ENCODE peak calls at places on chromosome 22, in ten cellular contexts. One of them, this sample, is unnamed.

GRCh38 chr22:47012589-47013365 is 250.3 kb downstream of the TBC1D22A start:
- DNase-seq in anterior cingulate cortex: no peak
- DNase-seq in Daoy: peak
- DNase-seq in substantia nigra: no peak
- DNase-seq in stromal cell of bone marrow: no peak
- DNase-seq in astrocyte of the spinal cord: peak
- DNase-seq in pulmonary artery endothelial cell: no peak
- DNase-seq in pons: no peak
- DNase-seq in kidney epithelial cell: peak
- DNase-seq in NCI-H1092: no peak
- DNase-seq in this sample: no peak

GRCh38 chr22:35819421-35819820 is 101.7 kb downstream of the APOL5 start:
- DNase-seq in anterior cingulate cortex: no peak
- DNase-seq in Daoy: no peak
- DNase-seq in substantia nigra: no peak
- DNase-seq in stromal cell of bone marrow: no peak
- DNase-seq in astrocyte of the spinal cord: no peak
- DNase-seq in pulmonary artery endothelial cell: no peak
- DNase-seq in pons: no peak
- DNase-seq in kidney epithelial cell: no peak
- DNase-seq in NCI-H1092: no peak
- DNase-seq in this sample: no peak

GRCh38 chr22:44741929-44742328 is 10.4 kb upstream of the ARHGAP8 start:
- DNase-seq in anterior cingulate cortex: no peak
- DNase-seq in Daoy: no peak
- DNase-seq in substantia nigra: no peak
- DNase-seq in stromal cell of bone marrow: no peak
- DNase-seq in astrocyte of the spinal cord: no peak
- DNase-seq in pulmonary artery endothelial cell: no peak
- DNase-seq in pons: no peak
- DNase-seq in kidney epithelial cell: no peak
- DNase-seq in NCI-H1092: no peak
- DNase-seq in this sample: no peak

GRCh38 chr22:36921309-36922096 is 8.1 kb downstream of the CSF2RB start:
- DNase-seq in anterior cingulate cortex: no peak
- DNase-seq in Daoy: no peak
- DNase-seq in substantia nigra: no peak
- DNase-seq in stromal cell of bone marrow: no peak
- DNase-seq in astrocyte of the spinal cord: no peak
- DNase-seq in pulmonary artery endothelial cell: no peak
- DNase-seq in pons: peak
- DNase-seq in kidney epithelial cell: no peak
- DNase-seq in NCI-H1092: no peak
- DNase-seq in this sample: no peak

GRCh38 chr22:47371263-47372090 is 609.0 kb downstream of the TBC1D22A start:
- DNase-seq in anterior cingulate cortex: no peak
- DNase-seq in Daoy: no peak
- DNase-seq in substantia nigra: no peak
- DNase-seq in stromal cell of bone marrow: no peak
- DNase-seq in astrocyte of the spinal cord: no peak
- DNase-seq in pulmonary artery endothelial cell: no peak
- DNase-seq in pons: no peak
- DNase-seq in kidney epithelial cell: no peak
- DNase-seq in NCI-H1092: no peak
- DNase-seq in this sample: no peak

GRCh38 chr22:44408227-44409192 is 89.5 kb downstream of the RTL6 start:
- DNase-seq in anterior cingulate cortex: no peak
- DNase-seq in Daoy: no peak
- DNase-seq in substantia nigra: no peak
- DNase-seq in stromal cell of bone marrow: no peak
- DNase-seq in astrocyte of the spinal cord: no peak
- DNase-seq in pulmonary artery endothelial cell: no peak
- DNase-seq in pons: no peak
- DNase-seq in kidney epithelial cell: no peak
- DNase-seq in NCI-H1092: no peak
- DNase-seq in this sample: no peak

GRCh38 chr22:50705851-50706351 is 32.1 kb upstream of the ACR start:
- DNase-seq in anterior cingulate cortex: no peak
- DNase-seq in Daoy: no peak
- DNase-seq in substantia nigra: no peak
- DNase-seq in stromal cell of bone marrow: no peak
- DNase-seq in astrocyte of the spinal cord: no peak
- DNase-seq in pulmonary artery endothelial cell: no peak
- DNase-seq in pons: no peak
- DNase-seq in kidney epithelial cell: no peak
- DNase-seq in NCI-H1092: no peak
- DNase-seq in this sample: no peak

GRCh38 chr22:17884951-17885350 is 110.7 kb upstream of the BID start:
- DNase-seq in anterior cingulate cortex: no peak
- DNase-seq in Daoy: no peak
- DNase-seq in substantia nigra: no peak
- DNase-seq in stromal cell of bone marrow: no peak
- DNase-seq in astrocyte of the spinal cord: no peak
- DNase-seq in pulmonary artery endothelial cell: no peak
- DNase-seq in pons: no peak
- DNase-seq in kidney epithelial cell: no peak
- DNase-seq in NCI-H1092: no peak
- DNase-seq in this sample: no peak

GRCh38 chr22:22851969-22852368 is 35.6 kb upstream of the IGLL5 start:
- DNase-seq in anterior cingulate cortex: no peak
- DNase-seq in Daoy: no peak
- DNase-seq in substantia nigra: no peak
- DNase-seq in stromal cell of bone marrow: no peak
- DNase-seq in astrocyte of the spinal cord: no peak
- DNase-seq in pulmonary artery endothelial cell: no peak
- DNase-seq in pons: no peak
- DNase-seq in kidney epithelial cell: no peak
- DNase-seq in NCI-H1092: no peak
- DNase-seq in this sample: no peak

GRCh38 chr22:49049691-49050090 is 778.0 kb downstream of the BRD1 start:
- DNase-seq in anterior cingulate cortex: no peak
- DNase-seq in Daoy: no peak
- DNase-seq in substantia nigra: no peak
- DNase-seq in stromal cell of bone marrow: no peak
- DNase-seq in astrocyte of the spinal cord: no peak
- DNase-seq in pulmonary artery endothelial cell: no peak
- DNase-seq in pons: no peak
- DNase-seq in kidney epithelial cell: no peak
- DNase-seq in NCI-H1092: no peak
- DNase-seq in this sample: no peak

GRCh38 chr22:29129644-29130201 is 56.9 kb downstream of the KREMEN1 start:
- DNase-seq in anterior cingulate cortex: no peak
- DNase-seq in Daoy: no peak
- DNase-seq in substantia nigra: no peak
- DNase-seq in stromal cell of bone marrow: peak
- DNase-seq in astrocyte of the spinal cord: no peak
- DNase-seq in pulmonary artery endothelial cell: no peak
- DNase-seq in pons: no peak
- DNase-seq in kidney epithelial cell: no peak
- DNase-seq in NCI-H1092: peak
- DNase-seq in this sample: no peak

GRCh38 chr22:46652930-46653331 is 32.7 kb downstream of the GRAMD4 start:
- DNase-seq in anterior cingulate cortex: no peak
- DNase-seq in Daoy: no peak
- DNase-seq in substantia nigra: no peak
- DNase-seq in stromal cell of bone marrow: no peak
- DNase-seq in astrocyte of the spinal cord: peak
- DNase-seq in pulmonary artery endothelial cell: no peak
- DNase-seq in pons: no peak
- DNase-seq in kidney epithelial cell: no peak
- DNase-seq in NCI-H1092: peak
- DNase-seq in this sample: no peak

GRCh38 chr22:50341977-50342650 is 1.0 kb upstream of the PPP6R2 start:
- DNase-seq in anterior cingulate cortex: peak
- DNase-seq in Daoy: peak
- DNase-seq in substantia nigra: peak
- DNase-seq in stromal cell of bone marrow: peak
- DNase-seq in astrocyte of the spinal cord: peak
- DNase-seq in pulmonary artery endothelial cell: peak
- DNase-seq in pons: peak
- DNase-seq in kidney epithelial cell: peak
- DNase-seq in NCI-H1092: peak
- DNase-seq in this sample: peak

GRCh38 chr22:31337178-31337577 is 9.0 kb downstream of the PATZ1 start:
- DNase-seq in anterior cingulate cortex: no peak
- DNase-seq in Daoy: no peak
- DNase-seq in substantia nigra: no peak
- DNase-seq in stromal cell of bone marrow: no peak
- DNase-seq in astrocyte of the spinal cord: no peak
- DNase-seq in pulmonary artery endothelial cell: no peak
- DNase-seq in pons: no peak
- DNase-seq in kidney epithelial cell: no peak
- DNase-seq in NCI-H1092: no peak
- DNase-seq in this sample: no peak

GRCh38 chr22:49739138-49739537 is 88.5 kb downstream of the BRD1 start:
- DNase-seq in anterior cingulate cortex: no peak
- DNase-seq in Daoy: no peak
- DNase-seq in substantia nigra: no peak
- DNase-seq in stromal cell of bone marrow: no peak
- DNase-seq in astrocyte of the spinal cord: no peak
- DNase-seq in pulmonary artery endothelial cell: no peak
- DNase-seq in pons: no peak
- DNase-seq in kidney epithelial cell: no peak
- DNase-seq in NCI-H1092: no peak
- DNase-seq in this sample: no peak

GRCh38 chr22:29216011-29216872 is 10.5 kb downstream of the EMID1 start:
- DNase-seq in anterior cingulate cortex: no peak
- DNase-seq in Daoy: no peak
- DNase-seq in substantia nigra: no peak
- DNase-seq in stromal cell of bone marrow: no peak
- DNase-seq in astrocyte of the spinal cord: no peak
- DNase-seq in pulmonary artery endothelial cell: no peak
- DNase-seq in pons: no peak
- DNase-seq in kidney epithelial cell: no peak
- DNase-seq in NCI-H1092: no peak
- DNase-seq in this sample: no peak

GRCh38 chr22:30226192-30226832 is 20.2 kb downstream of the LIF start:
- DNase-seq in anterior cingulate cortex: no peak
- DNase-seq in Daoy: peak
- DNase-seq in substantia nigra: no peak
- DNase-seq in stromal cell of bone marrow: no peak
- DNase-seq in astrocyte of the spinal cord: no peak
- DNase-seq in pulmonary artery endothelial cell: no peak
- DNase-seq in pons: peak
- DNase-seq in kidney epithelial cell: no peak
- DNase-seq in NCI-H1092: no peak
- DNase-seq in this sample: no peak

GRCh38 chr22:17237031-17237668 is 17.9 kb upstream of the ADA2 start:
- DNase-seq in anterior cingulate cortex: no peak
- DNase-seq in Daoy: no peak
- DNase-seq in substantia nigra: no peak
- DNase-seq in stromal cell of bone marrow: no peak
- DNase-seq in astrocyte of the spinal cord: no peak
- DNase-seq in pulmonary artery endothelial cell: no peak
- DNase-seq in pons: peak
- DNase-seq in kidney epithelial cell: no peak
- DNase-seq in NCI-H1092: no peak
- DNase-seq in this sample: no peak

GRCh38 chr22:19886605-19887250 is 32.1 kb upstream of the GNB1L start:
- DNase-seq in anterior cingulate cortex: no peak
- DNase-seq in Daoy: no peak
- DNase-seq in substantia nigra: no peak
- DNase-seq in stromal cell of bone marrow: peak
- DNase-seq in astrocyte of the spinal cord: peak
- DNase-seq in pulmonary artery endothelial cell: peak
- DNase-seq in pons: peak
- DNase-seq in kidney epithelial cell: no peak
- DNase-seq in NCI-H1092: no peak
- DNase-seq in this sample: peak

GRCh38 chr22:49569286-49570031 is 258.2 kb downstream of the BRD1 start:
- DNase-seq in anterior cingulate cortex: no peak
- DNase-seq in Daoy: no peak
- DNase-seq in substantia nigra: no peak
- DNase-seq in stromal cell of bone marrow: no peak
- DNase-seq in astrocyte of the spinal cord: no peak
- DNase-seq in pulmonary artery endothelial cell: no peak
- DNase-seq in pons: no peak
- DNase-seq in kidney epithelial cell: no peak
- DNase-seq in NCI-H1092: no peak
- DNase-seq in this sample: no peak

GRCh38 chr22:30863161-30863833 is 105.3 kb downstream of the MORC2 start:
- DNase-seq in anterior cingulate cortex: no peak
- DNase-seq in Daoy: no peak
- DNase-seq in substantia nigra: no peak
- DNase-seq in stromal cell of bone marrow: no peak
- DNase-seq in astrocyte of the spinal cord: no peak
- DNase-seq in pulmonary artery endothelial cell: no peak
- DNase-seq in pons: no peak
- DNase-seq in kidney epithelial cell: no peak
- DNase-seq in NCI-H1092: no peak
- DNase-seq in this sample: no peak

GRCh38 chr22:48748860-48749554 is 1078.7 kb downstream of the BRD1 start:
- DNase-seq in anterior cingulate cortex: no peak
- DNase-seq in Daoy: no peak
- DNase-seq in substantia nigra: no peak
- DNase-seq in stromal cell of bone marrow: no peak
- DNase-seq in astrocyte of the spinal cord: no peak
- DNase-seq in pulmonary artery endothelial cell: no peak
- DNase-seq in pons: no peak
- DNase-seq in kidney epithelial cell: no peak
- DNase-seq in NCI-H1092: no peak
- DNase-seq in this sample: no peak

GRCh38 chr22:33568934-33569496 is 351.3 kb downstream of the LARGE1 start:
- DNase-seq in anterior cingulate cortex: no peak
- DNase-seq in Daoy: no peak
- DNase-seq in substantia nigra: no peak
- DNase-seq in stromal cell of bone marrow: no peak
- DNase-seq in astrocyte of the spinal cord: no peak
- DNase-seq in pulmonary artery endothelial cell: no peak
- DNase-seq in pons: no peak
- DNase-seq in kidney epithelial cell: no peak
- DNase-seq in NCI-H1092: no peak
- DNase-seq in this sample: no peak

GRCh38 chr22:17285661-17286060 is 66.4 kb upstream of the ADA2 start:
- DNase-seq in anterior cingulate cortex: no peak
- DNase-seq in Daoy: no peak
- DNase-seq in substantia nigra: no peak
- DNase-seq in stromal cell of bone marrow: no peak
- DNase-seq in astrocyte of the spinal cord: no peak
- DNase-seq in pulmonary artery endothelial cell: no peak
- DNase-seq in pons: no peak
- DNase-seq in kidney epithelial cell: no peak
- DNase-seq in NCI-H1092: no peak
- DNase-seq in this sample: no peak

GRCh38 chr22:49687786-49688515 is 139.7 kb downstream of the BRD1 start:
- DNase-seq in anterior cingulate cortex: no peak
- DNase-seq in Daoy: no peak
- DNase-seq in substantia nigra: no peak
- DNase-seq in stromal cell of bone marrow: no peak
- DNase-seq in astrocyte of the spinal cord: no peak
- DNase-seq in pulmonary artery endothelial cell: no peak
- DNase-seq in pons: no peak
- DNase-seq in kidney epithelial cell: no peak
- DNase-seq in NCI-H1092: no peak
- DNase-seq in this sample: no peak

GRCh38 chr22:38871360-38872171 is 450 bp downstream of the CBX6 start:
- DNase-seq in anterior cingulate cortex: no peak
- DNase-seq in Daoy: no peak
- DNase-seq in substantia nigra: no peak
- DNase-seq in stromal cell of bone marrow: no peak
- DNase-seq in astrocyte of the spinal cord: no peak
- DNase-seq in pulmonary artery endothelial cell: no peak
- DNase-seq in pons: no peak
- DNase-seq in kidney epithelial cell: no peak
- DNase-seq in NCI-H1092: no peak
- DNase-seq in this sample: no peak

GRCh38 chr22:44331881-44332714 is 19.3 kb upstream of the SHISAL1 start:
- DNase-seq in anterior cingulate cortex: no peak
- DNase-seq in Daoy: peak
- DNase-seq in substantia nigra: no peak
- DNase-seq in stromal cell of bone marrow: no peak
- DNase-seq in astrocyte of the spinal cord: no peak
- DNase-seq in pulmonary artery endothelial cell: no peak
- DNase-seq in pons: no peak
- DNase-seq in kidney epithelial cell: no peak
- DNase-seq in NCI-H1092: no peak
- DNase-seq in this sample: no peak

GRCh38 chr22:36814796-36815195 is 2.0 kb downstream of the PVALB start:
- DNase-seq in anterior cingulate cortex: no peak
- DNase-seq in Daoy: no peak
- DNase-seq in substantia nigra: no peak
- DNase-seq in stromal cell of bone marrow: no peak
- DNase-seq in astrocyte of the spinal cord: no peak
- DNase-seq in pulmonary artery endothelial cell: no peak
- DNase-seq in pons: no peak
- DNase-seq in kidney epithelial cell: no peak
- DNase-seq in NCI-H1092: no peak
- DNase-seq in this sample: no peak